ENCODE peak calls at places on chromosomes 5 and 9, in four cellular contexts. A, Q, K and I are unnamed samples.

GRCh38 chr5:32501623-32502022 is 57.1 kb upstream of the ZFR start:
- DNase-seq in A (no peak), Q (no peak), K (no peak), I (no peak)

GRCh38 chr5:84861306-84861705 is 476.6 kb upstream of the EDIL3 start:
- DNase-seq in A (no peak), Q (no peak), K (no peak), I (no peak)

GRCh38 chr5:4976918-4977317 is 163.2 kb upstream of the ADAMTS16 start:
- DNase-seq in A (no peak), Q (no peak), K (no peak), I (no peak)

GRCh38 chr5:167688331-167688730 is 603.1 kb upstream of the WWC1 start:
- DNase-seq in A (no peak), Q (no peak), K (no peak), I (no peak)

GRCh38 chr5:156367602-156368001 is 40.6 kb downstream of the SGCD start:
- DNase-seq in A (no peak), Q (no peak), K (no peak), I (no peak)

GRCh38 chr9:33192493-33193245 is 25.5 kb upstream of the B4GALT1 start:
- DNase-seq in A (no peak), Q (no peak), K (no peak), I (no peak)

GRCh38 chr5:38921174-38921573 is 75.4 kb downstream of the OSMR start:
- DNase-seq in A (no peak), Q (peak), K (no peak), I (no peak)

GRCh38 chr5:125310749-125311148 is 564.3 kb upstream of the ZNF608 start:
- DNase-seq in A (no peak), Q (no peak), K (no peak), I (no peak)

GRCh38 chr5:134133213-134133994 is 18.9 kb downstream of the TCF7 start:
- DNase-seq in A (no peak), Q (no peak), K (no peak), I (no peak)

GRCh38 chr5:77569409-77569808 is 69.1 kb downstream of the OTP start:
- DNase-seq in A (no peak), Q (no peak), K (no peak), I (no peak)

GRCh38 chr9:98333703-98334582 is 78.5 kb upstream of the TBC1D2 start:
- DNase-seq in A (no peak), Q (no peak), K (peak), I (no peak)

GRCh38 chr5:17819786-17820185 is 185.5 kb downstream of the TAF11L14 start:
- DNase-seq in A (no peak), Q (no peak), K (peak), I (no peak)

GRCh38 chr5:163379298-163380155 is 57.9 kb upstream of the CCNG1 start:
- DNase-seq in A (no peak), Q (no peak), K (peak), I (no peak)

GRCh38 chr9:70554881-70555280 is 140.4 kb upstream of the KLF9 start:
- DNase-seq in A (no peak), Q (no peak), K (no peak), I (no peak)

GRCh38 chr9:116168231-116168630 is 14.6 kb downstream of the PAPPA start:
- DNase-seq in A (no peak), Q (no peak), K (no peak), I (no peak)

GRCh38 chr9:115133649-115134048 is 15.7 kb upstream of the TNC start:
- DNase-seq in A (no peak), Q (no peak), K (no peak), I (no peak)

GRCh38 chr9:89919171-89919681 is 314.4 kb downstream of the GADD45G start:
- DNase-seq in A (peak), Q (no peak), K (peak), I (peak)

GRCh38 chr9:122394265-122395242 is 23.7 kb downstream of the PTGS1 start:
- DNase-seq in A (no peak), Q (no peak), K (no peak), I (no peak)

GRCh38 chr5:151592855-151593408 is 1.8 kb upstream of the FAT2 start:
- DNase-seq in A (no peak), Q (no peak), K (no peak), I (no peak)

GRCh38 chr9:79611091-79611614 is 39.4 kb downstream of the TLE4 start:
- DNase-seq in A (no peak), Q (peak), K (no peak), I (peak)

GRCh38 chr9:108053555-108054061 is 564.0 kb upstream of the KLF4 start:
- DNase-seq in A (no peak), Q (no peak), K (no peak), I (no peak)

GRCh38 chr9:89746385-89747116 is 141.7 kb downstream of the GADD45G start:
- DNase-seq in A (no peak), Q (no peak), K (no peak), I (peak)

GRCh38 chr5:163509288-163510040 is 4.0 kb downstream of the MAT2B start:
- DNase-seq in A (no peak), Q (no peak), K (peak), I (no peak)

GRCh38 chr5:117881426-117882230 is 1106.7 kb downstream of the DTWD2 start:
- DNase-seq in A (no peak), Q (no peak), K (no peak), I (no peak)

GRCh38 chr5:160262665-160263064 is 33.4 kb downstream of the FABP6 start:
- DNase-seq in A (no peak), Q (no peak), K (no peak), I (no peak)

GRCh38 chr5:143118222-143118621 is 285.3 kb downstream of the NR3C1 start:
- DNase-seq in A (no peak), Q (no peak), K (no peak), I (peak)

GRCh38 chr5:140219068-140219971 is 44.3 kb downstream of the CYSTM1 start:
- DNase-seq in A (no peak), Q (no peak), K (no peak), I (no peak)

GRCh38 chr5:125117556-125117955 is 371.1 kb upstream of the ZNF608 start:
- DNase-seq in A (no peak), Q (no peak), K (no peak), I (no peak)

DNA sequence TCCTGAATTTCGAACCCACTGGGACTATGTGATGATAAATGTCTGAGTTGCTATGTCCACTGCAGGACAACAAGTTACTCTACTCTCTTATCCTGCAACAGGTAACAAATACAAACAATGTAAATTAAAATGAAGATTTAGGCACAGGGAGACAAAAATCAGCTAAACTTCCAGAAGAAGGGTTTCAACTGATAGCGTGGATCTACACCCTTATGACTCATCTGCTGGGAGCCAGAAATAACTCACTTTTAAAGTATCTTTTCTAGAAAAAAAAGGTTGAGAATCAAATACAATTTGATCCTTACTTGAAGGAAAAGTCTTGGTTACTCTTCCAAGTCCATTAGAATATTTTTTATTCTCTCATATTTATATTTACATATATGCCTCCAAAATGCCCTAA is 21.4 kb downstream of the PJA2 start:
- DNase-seq in A (no peak), Q (no peak), K (no peak), I (no peak)
- H3K4me2 ChIP-seq in A (no peak), Q (no peak), K (peak), I (no peak)

GRCh38 chr5:111734597-111734996 is 22.4 kb downstream of the NREP start:
- DNase-seq in A (no peak), Q (no peak), K (no peak), I (no peak)

GRCh38 chr5:111731638-111732037 is 25.4 kb downstream of the NREP start:
- DNase-seq in A (no peak), Q (no peak), K (no peak), I (no peak)

GRCh38 chr5:111733571-111733970 is 23.4 kb downstream of the NREP start:
- DNase-seq in A (no peak), Q (no peak), K (no peak), I (no peak)

GRCh38 chr5:111734013-111734412 is 23.0 kb downstream of the NREP start:
- DNase-seq in A (no peak), Q (no peak), K (no peak), I (no peak)

GRCh38 chr5:111730659-111731382 is 26.2 kb downstream of the NREP start:
- DNase-seq in A (no peak), Q (no peak), K (no peak), I (no peak)
- H3K4me2 ChIP-seq in A (no peak), Q (no peak), K (no peak), I (no peak)

DNA sequence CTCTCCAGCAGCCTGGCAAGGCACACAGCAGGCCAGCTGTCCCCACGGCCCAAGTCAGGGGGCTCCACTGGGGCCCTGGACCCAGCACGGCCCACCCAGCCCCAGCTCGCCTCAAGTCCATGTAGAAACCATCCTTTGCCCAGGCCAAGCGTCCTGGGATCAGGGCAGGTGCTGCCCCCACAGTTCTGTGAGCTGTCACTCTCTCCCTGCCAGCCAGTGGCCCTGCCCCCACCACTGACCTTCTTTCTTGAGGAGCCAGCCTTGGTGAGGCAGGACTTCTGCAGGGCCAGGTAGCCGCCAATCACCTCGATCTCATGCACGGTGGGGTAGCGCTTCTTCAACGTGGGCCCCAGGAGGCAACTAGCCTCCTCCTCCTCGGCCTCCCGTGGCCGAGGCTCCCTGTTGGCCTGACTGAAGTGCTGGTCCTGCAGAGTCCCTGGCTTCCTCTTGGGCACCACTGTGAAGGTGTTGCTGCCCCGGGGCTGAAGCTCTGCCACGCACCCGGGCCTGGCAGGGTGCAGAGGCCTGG is 1.7 kb downstream of the TPRN start:
- DNase-seq in A (no peak), Q (no peak), K (no peak), I (peak)
- H3K4me2 ChIP-seq in A (no peak), Q (no peak), K (peak), I (peak)

GRCh38 chr9:38276751-38277439 is 115.6 kb upstream of the ALDH1B1 start:
- DNase-seq in A (peak), Q (no peak), K (no peak), I (peak)
- H3K4me2 ChIP-seq in A (no peak), Q (no peak), K (no peak), I (peak)

GRCh38 chr9:93077367-93077766 is 18.6 kb upstream of the CARD19 start:
- DNase-seq in A (no peak), Q (no peak), K (no peak), I (no peak)

GRCh38 chr9:93076101-93076791 is 17.7 kb downstream of the SUSD3 start:
- DNase-seq in A (no peak), Q (no peak), K (no peak), I (no peak)

GRCh38 chr9:93079371-93079770 is 16.6 kb upstream of the CARD19 start:
- DNase-seq in A (no peak), Q (no peak), K (no peak), I (no peak)

GRCh38 chr9:93076792-93077128 is 18.3 kb downstream of the SUSD3 start:
- DNase-seq in A (no peak), Q (no peak), K (no peak), I (no peak)

GRCh38 chr9:93077811-93078210 is 18.2 kb upstream of the CARD19 start:
- DNase-seq in A (no peak), Q (no peak), K (no peak), I (no peak)
- H3K4me2 ChIP-seq in A (no peak), Q (no peak), K (no peak), I (no peak)

DNA sequence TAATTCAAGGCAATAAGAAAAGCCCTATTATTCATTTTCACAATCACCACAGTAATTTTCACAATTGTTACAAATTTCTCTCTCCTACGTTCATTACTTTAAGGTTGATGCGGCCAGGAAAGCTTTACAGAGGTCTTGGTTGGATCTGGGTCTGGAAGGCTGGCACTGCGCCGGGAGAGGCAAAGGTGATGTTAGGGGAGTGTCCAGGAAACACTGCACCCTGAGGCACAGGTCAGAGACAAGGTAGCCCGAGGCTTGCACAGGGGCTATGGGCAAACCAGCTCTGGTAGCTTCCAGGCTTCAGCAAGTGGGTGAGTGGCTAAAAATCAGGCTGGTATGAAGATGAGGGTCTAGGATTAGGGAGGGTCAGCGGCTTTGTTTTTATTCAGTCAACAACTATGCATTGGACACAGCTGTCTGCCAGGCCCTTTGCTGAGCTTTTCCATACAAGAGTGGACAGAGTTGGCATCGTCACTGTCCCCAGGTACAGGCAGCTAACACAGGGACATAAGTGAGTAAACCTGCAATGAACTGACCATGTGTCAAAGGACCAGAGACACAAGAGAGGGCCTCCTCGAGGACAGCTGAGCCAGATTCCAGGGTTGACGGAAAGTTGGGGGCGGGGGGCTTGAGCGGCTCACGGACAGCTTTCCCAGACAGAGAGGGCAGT is 12.4 kb upstream of the TENT4A start:
- DNase-seq in A (no peak), Q (no peak), K (no peak), I (no peak)
- H3K4me2 ChIP-seq in A (no peak), Q (no peak), K (no peak), I (no peak)

GRCh38 chr5:56938858-56939257 is 13.1 kb downstream of the MIER3 start:
- DNase-seq in A (no peak), Q (no peak), K (no peak), I (no peak)
- H3K4me2 ChIP-seq in A (no peak), Q (no peak), K (no peak), I (no peak)

GRCh38 chr5:53433036-53433435 is 47.4 kb upstream of the FST start:
- DNase-seq in A (no peak), Q (no peak), K (no peak), I (no peak)
- H3K4me2 ChIP-seq in A (no peak), Q (no peak), K (no peak), I (no peak)

GRCh38 chr9:74856997-74857396 is 30.7 kb downstream of the TRPM6 start:
- DNase-seq in A (no peak), Q (no peak), K (no peak), I (no peak)
- H3K4me2 ChIP-seq in A (no peak), Q (no peak), K (no peak), I (no peak)

DNA sequence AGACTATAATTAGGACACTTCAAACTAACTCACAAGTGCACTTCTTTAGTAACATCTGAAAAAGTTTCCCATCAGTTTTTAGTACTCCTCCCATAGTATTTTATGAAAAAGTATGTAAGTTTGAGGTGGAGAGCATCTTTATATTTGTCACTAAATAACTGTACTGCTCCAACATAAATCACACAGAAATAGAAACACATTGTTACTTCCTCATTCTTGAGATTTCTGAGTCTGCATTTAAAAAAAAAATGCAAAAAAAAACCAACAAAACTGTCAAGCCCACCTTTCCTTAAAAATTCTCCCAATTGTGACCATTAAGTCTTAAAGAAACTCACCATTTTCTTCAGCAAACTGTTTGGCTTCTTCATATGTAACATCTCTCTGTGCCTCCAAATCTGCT is 18.7 kb downstream of the RAB14 start:
- DNase-seq in A (no peak), Q (no peak), K (no peak), I (peak)
- H3K4me2 ChIP-seq in A (no peak), Q (no peak), K (peak), I (peak)